ENCODE peak calls at places on chromosomes 11 and 22, in seven cellular contexts. One of them, this sample, is unnamed.
A peak's percentile ranks its signal among the peaks of the same experiment; 100 is the strongest.

GRCh38 chr22:39674536-39674935 is 104.0 kb downstream of the CACNA1I start:
- DNase-seq in cardiac muscle cell: no peak
- DNase-seq in esophagus muscularis mucosa: no peak
- DNase-seq in stomach: no peak
- DNase-seq in tibial artery: no peak
- DNase-seq in left ventricle myocardium inferior: no peak
- DNase-seq in CD8-positive, alpha-beta memory T cell: no peak
- DNase-seq in this sample: no peak

GRCh38 chr11:77775941-77776340 is 44.6 kb downstream of the RSF1 start:
- DNase-seq in cardiac muscle cell: no peak
- DNase-seq in esophagus muscularis mucosa: no peak
- DNase-seq in stomach: no peak
- DNase-seq in tibial artery: no peak
- DNase-seq in left ventricle myocardium inferior: no peak
- DNase-seq in CD8-positive, alpha-beta memory T cell: no peak
- DNase-seq in this sample: no peak

GRCh38 chr11:69044111-69045013 is 4.4 kb upstream of the TPCN2 start:
- DNase-seq in cardiac muscle cell: peak; percentile 82
- DNase-seq in esophagus muscularis mucosa: no peak
- DNase-seq in stomach: peak; percentile 72
- DNase-seq in tibial artery: peak; percentile 91
- DNase-seq in left ventricle myocardium inferior: peak; percentile 78
- DNase-seq in CD8-positive, alpha-beta memory T cell: no peak
- DNase-seq in this sample: peak; percentile 92

GRCh38 chr11:78564037-78564888 is 10.4 kb downstream of the NARS2 start:
- DNase-seq in cardiac muscle cell: peak; percentile 74
- DNase-seq in esophagus muscularis mucosa: no peak
- DNase-seq in stomach: no peak
- DNase-seq in tibial artery: no peak
- DNase-seq in left ventricle myocardium inferior: no peak
- DNase-seq in CD8-positive, alpha-beta memory T cell: no peak
- DNase-seq in this sample: no peak

GRCh38 chr11:10975287-10975721 is 117.5 kb upstream of the ZBED5 start:
- DNase-seq in cardiac muscle cell: no peak
- DNase-seq in esophagus muscularis mucosa: no peak
- DNase-seq in stomach: no peak
- DNase-seq in tibial artery: no peak
- DNase-seq in left ventricle myocardium inferior: no peak
- DNase-seq in CD8-positive, alpha-beta memory T cell: no peak
- DNase-seq in this sample: no peak

GRCh38 chr11:5234390-5234834 is at the start of gene HBD:
- DNase-seq in cardiac muscle cell: peak; percentile 3
- DNase-seq in esophagus muscularis mucosa: no peak
- DNase-seq in stomach: no peak
- DNase-seq in tibial artery: no peak
- DNase-seq in left ventricle myocardium inferior: no peak
- DNase-seq in CD8-positive, alpha-beta memory T cell: no peak
- DNase-seq in this sample: no peak

GRCh38 chr11:72040497-72041363 is 39.6 kb downstream of the NUMA1 start:
- DNase-seq in cardiac muscle cell: peak; percentile 96
- DNase-seq in esophagus muscularis mucosa: peak; percentile 98
- DNase-seq in stomach: peak; percentile 97
- DNase-seq in tibial artery: peak; percentile 98
- DNase-seq in left ventricle myocardium inferior: peak; percentile 97
- DNase-seq in CD8-positive, alpha-beta memory T cell: peak; percentile 68
- DNase-seq in this sample: peak; percentile 98

GRCh38 chr11:36092314-36093030 is 148.6 kb downstream of the LDLRAD3 start:
- DNase-seq in cardiac muscle cell: no peak
- DNase-seq in esophagus muscularis mucosa: no peak
- DNase-seq in stomach: no peak
- DNase-seq in tibial artery: no peak
- DNase-seq in left ventricle myocardium inferior: no peak
- DNase-seq in CD8-positive, alpha-beta memory T cell: no peak
- DNase-seq in this sample: no peak

GRCh38 chr11:32168924-32169323 is 78.0 kb downstream of the RCN1 start:
- DNase-seq in cardiac muscle cell: no peak
- DNase-seq in esophagus muscularis mucosa: no peak
- DNase-seq in stomach: no peak
- DNase-seq in tibial artery: no peak
- DNase-seq in left ventricle myocardium inferior: no peak
- DNase-seq in CD8-positive, alpha-beta memory T cell: no peak
- DNase-seq in this sample: no peak

GRCh38 chr22:25404923-25405853 is 159.3 kb upstream of the GRK3 start:
- DNase-seq in cardiac muscle cell: peak; percentile 82
- DNase-seq in esophagus muscularis mucosa: no peak
- DNase-seq in stomach: peak; percentile 83
- DNase-seq in tibial artery: peak; percentile 88
- DNase-seq in left ventricle myocardium inferior: peak; percentile 87
- DNase-seq in CD8-positive, alpha-beta memory T cell: peak; percentile 48
- DNase-seq in this sample: peak; percentile 93

GRCh38 chr22:26229910-26230309 is 60.6 kb downstream of the SEZ6L start:
- DNase-seq in cardiac muscle cell: no peak
- DNase-seq in esophagus muscularis mucosa: no peak
- DNase-seq in stomach: no peak
- DNase-seq in tibial artery: no peak
- DNase-seq in left ventricle myocardium inferior: no peak
- DNase-seq in CD8-positive, alpha-beta memory T cell: no peak
- DNase-seq in this sample: no peak

GRCh38 chr11:720642-721346 is 14.8 kb downstream of the EPS8L2 start:
- DNase-seq in cardiac muscle cell: peak; percentile 66
- DNase-seq in esophagus muscularis mucosa: no peak
- DNase-seq in stomach: peak; percentile 59
- DNase-seq in tibial artery: peak; percentile 73
- DNase-seq in left ventricle myocardium inferior: no peak
- DNase-seq in CD8-positive, alpha-beta memory T cell: no peak
- DNase-seq in this sample: peak; percentile 48

GRCh38 chr22:45096256-45096907 is 67.3 kb upstream of the NUP50 start:
- DNase-seq in cardiac muscle cell: peak; percentile 73
- DNase-seq in esophagus muscularis mucosa: no peak
- DNase-seq in stomach: peak; percentile 58
- DNase-seq in tibial artery: no peak
- DNase-seq in left ventricle myocardium inferior: no peak
- DNase-seq in CD8-positive, alpha-beta memory T cell: peak; percentile 10
- DNase-seq in this sample: peak; percentile 57

GRCh38 chr11:1763336-1763795 is 361 bp downstream of the CTSD start:
- DNase-seq in cardiac muscle cell: no peak
- DNase-seq in esophagus muscularis mucosa: no peak
- DNase-seq in stomach: no peak
- DNase-seq in tibial artery: no peak
- DNase-seq in left ventricle myocardium inferior: no peak
- DNase-seq in CD8-positive, alpha-beta memory T cell: no peak
- DNase-seq in this sample: peak; percentile 55
- H3K27ac ChIP-seq in cardiac muscle cell: peak overlapping the region; percentile 36
- H3K27ac ChIP-seq in esophagus muscularis mucosa: peak overlapping the region; percentile 84
- H3K27ac ChIP-seq in stomach: peak overlapping the region; percentile 95
- H3K27ac ChIP-seq in tibial artery: peak overlapping the region; percentile 93
- H3K27ac ChIP-seq in left ventricle myocardium inferior: peak overlapping the region; percentile 98
- H3K27ac ChIP-seq in CD8-positive, alpha-beta memory T cell: peak overlapping the region; percentile 69
- H3K27ac ChIP-seq in this sample: peak overlapping the region; percentile 64

GRCh38 chr11:6431861-6432260 is 8.9 kb downstream of the HPX start:
- DNase-seq in cardiac muscle cell: no peak
- DNase-seq in esophagus muscularis mucosa: no peak
- DNase-seq in stomach: no peak
- DNase-seq in tibial artery: no peak
- DNase-seq in left ventricle myocardium inferior: no peak
- DNase-seq in CD8-positive, alpha-beta memory T cell: no peak
- DNase-seq in this sample: no peak

GRCh38 chr11:6427516-6427915 is 8.6 kb upstream of the APBB1 start:
- DNase-seq in cardiac muscle cell: no peak
- DNase-seq in esophagus muscularis mucosa: no peak
- DNase-seq in stomach: no peak
- DNase-seq in tibial artery: no peak
- DNase-seq in left ventricle myocardium inferior: no peak
- DNase-seq in CD8-positive, alpha-beta memory T cell: no peak
- DNase-seq in this sample: no peak
- H3K4me1 ChIP-seq in cardiac muscle cell: no peaks in the 10 kb centered on the region
- H3K4me1 ChIP-seq in esophagus muscularis mucosa: no peaks in the 10 kb centered on the region
- H3K4me1 ChIP-seq in stomach: no peaks in the 10 kb centered on the region
- H3K4me1 ChIP-seq in tibial artery: no peaks in the 10 kb centered on the region
- H3K4me1 ChIP-seq in left ventricle myocardium inferior: no peaks in the 10 kb centered on the region
- H3K4me1 ChIP-seq in CD8-positive, alpha-beta memory T cell: no peaks in the 10 kb centered on the region
- H3K4me1 ChIP-seq in this sample: no peaks in the 10 kb centered on the region

GRCh38 chr22:38246046-38246658 is 26.7 kb downstream of the TMEM184B start:
- DNase-seq in cardiac muscle cell: no peak
- DNase-seq in esophagus muscularis mucosa: no peak
- DNase-seq in stomach: no peak
- DNase-seq in tibial artery: no peak
- DNase-seq in left ventricle myocardium inferior: no peak
- DNase-seq in CD8-positive, alpha-beta memory T cell: no peak
- DNase-seq in this sample: no peak

GRCh38 chr22:38248280-38248679 is 24.5 kb downstream of the TMEM184B start:
- DNase-seq in cardiac muscle cell: no peak
- DNase-seq in esophagus muscularis mucosa: no peak
- DNase-seq in stomach: no peak
- DNase-seq in tibial artery: no peak
- DNase-seq in left ventricle myocardium inferior: no peak
- DNase-seq in CD8-positive, alpha-beta memory T cell: no peak
- DNase-seq in this sample: no peak

GRCh38 chr22:38247713-38248112 is 25.1 kb downstream of the TMEM184B start:
- DNase-seq in cardiac muscle cell: no peak
- DNase-seq in esophagus muscularis mucosa: no peak
- DNase-seq in stomach: no peak
- DNase-seq in tibial artery: no peak
- DNase-seq in left ventricle myocardium inferior: no peak
- DNase-seq in CD8-positive, alpha-beta memory T cell: no peak
- DNase-seq in this sample: no peak

GRCh38 chr22:38244106-38244505 is 28.7 kb downstream of the TMEM184B start:
- DNase-seq in cardiac muscle cell: no peak
- DNase-seq in esophagus muscularis mucosa: no peak
- DNase-seq in stomach: no peak
- DNase-seq in tibial artery: no peak
- DNase-seq in left ventricle myocardium inferior: no peak
- DNase-seq in CD8-positive, alpha-beta memory T cell: no peak
- DNase-seq in this sample: no peak

DNA sequence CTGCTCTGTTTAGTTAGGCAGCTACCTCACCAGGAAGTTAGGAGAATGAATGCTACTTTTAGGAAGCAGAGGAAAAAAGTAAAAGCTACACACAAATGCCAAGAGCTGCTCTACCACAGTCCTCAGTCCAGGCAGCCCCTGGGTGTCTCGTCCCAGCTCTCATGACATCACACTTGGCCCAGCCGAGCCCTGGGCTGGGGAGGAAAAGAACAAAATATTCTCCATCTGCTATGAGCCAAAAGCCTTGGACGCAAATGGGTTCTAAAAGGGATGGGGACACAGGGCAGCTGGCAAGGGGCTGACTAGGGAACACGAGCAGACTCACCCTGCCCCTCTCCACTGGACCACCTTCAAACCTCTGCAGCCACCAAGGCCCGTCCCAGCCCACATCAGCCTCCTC is 26.1 kb downstream of the TMEM184B start:
- DNase-seq in cardiac muscle cell: no peak
- DNase-seq in esophagus muscularis mucosa: no peak
- DNase-seq in stomach: no peak
- DNase-seq in tibial artery: peak; percentile 95
- DNase-seq in left ventricle myocardium inferior: peak; percentile 66
- DNase-seq in CD8-positive, alpha-beta memory T cell: no peak
- DNase-seq in this sample: peak; percentile 91
- H3K27ac ChIP-seq in cardiac muscle cell: no peak overlapping the region
- H3K27ac ChIP-seq in esophagus muscularis mucosa: peak overlapping the region; percentile 66
- H3K27ac ChIP-seq in stomach: peak overlapping the region; percentile 69
- H3K27ac ChIP-seq in tibial artery: peak overlapping the region; percentile 83
- H3K27ac ChIP-seq in left ventricle myocardium inferior: peak overlapping the region; percentile 79
- H3K27ac ChIP-seq in CD8-positive, alpha-beta memory T cell: no peak overlapping the region
- H3K27ac ChIP-seq in this sample: no peak overlapping the region

DNA sequence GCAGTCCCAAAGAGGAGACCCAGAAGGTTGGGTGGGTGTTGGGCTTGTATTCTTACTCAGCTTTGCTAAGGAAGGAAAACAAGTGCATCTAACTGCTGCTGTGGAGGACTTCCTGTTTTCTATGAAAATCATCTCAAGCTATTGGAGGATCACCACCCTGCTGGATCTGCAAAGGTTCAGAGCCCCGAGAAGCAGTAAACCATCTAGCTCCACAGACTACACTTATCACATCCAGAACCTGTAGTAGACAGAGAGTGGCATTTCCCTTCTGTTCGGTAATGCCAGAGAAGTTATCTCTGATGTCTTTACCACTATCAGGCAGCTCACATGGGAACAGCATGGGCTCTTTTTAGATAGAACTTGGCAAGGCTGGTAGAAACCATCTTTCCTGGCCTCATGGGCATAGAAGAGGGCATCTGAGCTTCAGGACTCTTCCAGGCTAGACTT is 21.7 kb downstream of the KCNJ1 start:
- DNase-seq in cardiac muscle cell: no peak
- DNase-seq in esophagus muscularis mucosa: no peak
- DNase-seq in stomach: no peak
- DNase-seq in tibial artery: no peak
- DNase-seq in left ventricle myocardium inferior: no peak
- DNase-seq in CD8-positive, alpha-beta memory T cell: no peak
- DNase-seq in this sample: no peak
- H3K4me1 ChIP-seq in cardiac muscle cell: no peaks in the 10 kb centered on the region
- H3K4me1 ChIP-seq in esophagus muscularis mucosa: no peaks in the 10 kb centered on the region
- H3K4me1 ChIP-seq in stomach: no peaks in the 10 kb centered on the region
- H3K4me1 ChIP-seq in tibial artery: no peaks in the 10 kb centered on the region
- H3K4me1 ChIP-seq in left ventricle myocardium inferior: peaks cover 16% of the 10 kb centered on the region
- H3K4me1 ChIP-seq in CD8-positive, alpha-beta memory T cell: peaks cover 37% of the 10 kb centered on the region
- H3K4me1 ChIP-seq in this sample: no peaks in the 10 kb centered on the region

GRCh38 chr11:59615132-59615636 is 390 bp downstream of the OSBP start:
- DNase-seq in cardiac muscle cell: no peak
- DNase-seq in esophagus muscularis mucosa: no peak
- DNase-seq in stomach: peak; percentile 72
- DNase-seq in tibial artery: peak; percentile 71
- DNase-seq in left ventricle myocardium inferior: peak; percentile 30
- DNase-seq in CD8-positive, alpha-beta memory T cell: peak; percentile 56
- DNase-seq in this sample: peak; percentile 56
- H3K27ac ChIP-seq in cardiac muscle cell: peak overlapping the region; percentile 95
- H3K27ac ChIP-seq in esophagus muscularis mucosa: peak overlapping the region; percentile 97
- H3K27ac ChIP-seq in stomach: peak overlapping the region; percentile 93
- H3K27ac ChIP-seq in tibial artery: peak overlapping the region; percentile 96
- H3K27ac ChIP-seq in left ventricle myocardium inferior: peak overlapping the region; percentile 96
- H3K27ac ChIP-seq in CD8-positive, alpha-beta memory T cell: peak overlapping the region; percentile 95
- H3K27ac ChIP-seq in this sample: peak overlapping the region; percentile 72

DNA sequence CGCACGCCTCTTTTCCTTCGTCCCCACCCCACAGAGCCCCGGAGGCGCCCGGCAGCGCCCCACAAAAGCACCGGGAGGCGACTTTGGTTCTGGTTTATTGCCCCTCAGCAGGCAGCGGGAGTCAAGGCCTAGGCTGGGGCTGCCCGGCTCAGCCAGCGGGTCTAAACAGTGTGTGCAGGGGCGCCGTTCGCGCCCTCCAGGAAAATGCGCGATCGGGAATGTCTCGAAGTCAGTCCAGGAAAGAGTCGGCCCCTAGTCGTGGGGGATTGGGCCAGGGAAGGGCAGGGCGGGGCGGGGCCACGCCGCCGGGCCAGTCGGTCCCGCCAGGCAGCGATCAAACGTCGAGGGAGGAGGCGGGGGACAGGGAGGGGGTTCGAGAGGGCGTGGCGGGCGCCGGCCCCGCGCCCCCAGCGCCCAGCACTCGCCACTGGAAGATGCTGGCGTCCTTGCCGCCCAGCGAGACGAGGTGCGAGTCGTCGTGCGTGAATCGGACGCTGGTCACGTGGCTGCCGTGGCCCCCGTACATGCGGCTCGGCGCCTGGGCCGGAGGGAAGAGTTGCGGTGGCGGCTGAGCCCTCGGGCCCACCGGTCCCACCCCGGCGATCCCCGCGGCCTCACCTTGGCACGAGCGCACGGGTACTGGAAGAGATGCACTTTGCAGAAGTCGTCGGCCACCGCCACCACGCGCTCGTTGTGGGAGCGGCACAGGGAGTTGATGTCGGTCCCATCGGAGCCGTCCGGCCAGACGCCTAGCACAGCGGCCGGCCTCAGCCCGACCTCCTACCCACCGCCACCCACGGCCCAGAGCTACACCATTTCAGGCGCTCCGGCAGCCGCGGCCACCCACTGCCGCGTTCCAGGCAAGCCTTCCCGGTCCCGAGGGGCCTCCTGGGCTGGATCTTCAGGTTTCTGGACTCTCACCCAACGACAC is 741 bp upstream of the MTA2 start:
- DNase-seq in cardiac muscle cell: peak; percentile 72
- DNase-seq in esophagus muscularis mucosa: no peak
- DNase-seq in stomach: peak; percentile 65
- DNase-seq in tibial artery: peak; percentile 89
- DNase-seq in left ventricle myocardium inferior: peak; percentile 74
- DNase-seq in CD8-positive, alpha-beta memory T cell: no peak
- DNase-seq in this sample: peak; percentile 84
- H3K4me1 ChIP-seq in cardiac muscle cell: peaks cover 26% of the 10 kb centered on the region
- H3K4me1 ChIP-seq in esophagus muscularis mucosa: peaks cover 33% of the 10 kb centered on the region
- H3K4me1 ChIP-seq in stomach: peaks cover 29% of the 10 kb centered on the region
- H3K4me1 ChIP-seq in tibial artery: peaks cover 32% of the 10 kb centered on the region
- H3K4me1 ChIP-seq in left ventricle myocardium inferior: peaks cover 51% of the 10 kb centered on the region
- H3K4me1 ChIP-seq in CD8-positive, alpha-beta memory T cell: peaks cover 25% of the 10 kb centered on the region
- H3K4me1 ChIP-seq in this sample: no peaks in the 10 kb centered on the region